ENCODE peak calls at places on chromosomes 7 and 10, in nine cellular contexts. R, X, Z, O, M, B, H, K and W are unnamed samples.

GRCh38 chr7:17043012-17043877 is 161.5 kb upstream of the AGR3 start:
- DNase-seq in M (no peak), R (peak), H (no peak), K (peak), X (no peak), Z (no peak), O (no peak), B (no peak), W (no peak)

GRCh38 chr7:111931016-111931517 is 275.1 kb downstream of the DOCK4 start:
- DNase-seq in Z (peak), H (no peak), O (peak), X (no peak), K (no peak), B (no peak), M (no peak), R (peak), W (peak)

GRCh38 chr10:21212275-21212674 is 313.2 kb downstream of the SKIDA1 start:
- DNase-seq in Z (no peak), K (no peak), R (no peak), H (no peak), M (no peak), B (no peak), O (no peak), X (no peak), W (no peak)

GRCh38 chr10:21020545-21020944 is 123.4 kb upstream of the NEBL start:
- DNase-seq in H (peak), R (peak), K (no peak), M (no peak), Z (peak), B (peak), X (peak), O (no peak), W (peak)

GRCh38 chr10:133257489-133258065 is 19.1 kb downstream of the ADAM8 start:
- DNase-seq in Z (peak), H (no peak), B (peak), K (no peak), X (peak), O (peak), M (no peak), R (peak), W (peak)

GRCh38 chr7:155232911-155233702 is 64.6 kb upstream of the INSIG1 start:
- DNase-seq in K (peak), Z (no peak), B (no peak), H (no peak), O (peak), R (peak), M (no peak), X (no peak), W (no peak)

GRCh38 chr7:108660465-108660864 is 90.8 kb downstream of the DNAJB9 start:
- DNase-seq in B (no peak), M (no peak), R (peak), Z (peak), H (no peak), X (no peak), O (peak), K (no peak), W (no peak)

GRCh38 chr10:79022565-79023488 is 45.9 kb upstream of the ZMIZ1 start:
- DNase-seq in M (no peak), K (no peak), H (no peak), X (no peak), B (no peak), O (no peak), R (peak), Z (peak), W (peak)

GRCh38 chr7:95688931-95689453 is 83.4 kb upstream of the DYNC1I1 start:
- DNase-seq in X (no peak), R (peak), M (no peak), K (no peak), O (peak), H (no peak), B (no peak), Z (no peak), W (no peak)

GRCh38 chr10:30098624-30099023 is 39.2 kb upstream of the JCAD start:
- DNase-seq in H (no peak), O (peak), X (no peak), K (peak), B (no peak), R (peak), Z (no peak), M (no peak), W (no peak)

GRCh38 chr10:93515071-93515962 is 18.9 kb downstream of the CEP55 start:
- DNase-seq in M (no peak), Z (no peak), K (peak), H (no peak), R (no peak), O (no peak), B (no peak), X (no peak), W (no peak)

GRCh38 chr7:12244129-12244528 is 33.0 kb downstream of the TMEM106B start:
- DNase-seq in Z (peak), H (no peak), M (no peak), O (peak), X (peak), R (peak), B (no peak), K (peak), W (peak)

GRCh38 chr10:34584164-34584563 is 230.9 kb downstream of the PARD3 start:
- DNase-seq in B (no peak), X (no peak), Z (no peak), M (no peak), R (peak), H (no peak), O (peak), K (peak), W (no peak)